ENCODE peak calls at places on chromosomes 11 and 22, in six cellular contexts. One of them, this sample, is unnamed.
A peak's percentile ranks its signal among the peaks of the same experiment; 100 is the strongest.

GRCh38 chr11:11909727-11910126 is 68.0 kb downstream of the USP47 start:
- DNase-seq in T-helper 2 cell: no peak
- DNase-seq in COR-L47: no peak
- DNase-seq in IMR-90: peak; percentile 76
- DNase-seq in iris pigment epithelial cell: peak; percentile 67
- DNase-seq in ovary: no peak
- DNase-seq in this sample: peak; percentile 57

GRCh38 chr11:35549787-35550186 is 24.4 kb upstream of the PAMR1 start:
- DNase-seq in ovary: no peak
- DNase-seq in IMR-90: peak; percentile 99
- DNase-seq in COR-L47: no peak
- DNase-seq in T-helper 2 cell: no peak
- DNase-seq in iris pigment epithelial cell: peak; percentile 99
- DNase-seq in this sample: peak; percentile 97

GRCh38 chr11:128375941-128376340 is 211.4 kb downstream of the ETS1 start:
- DNase-seq in ovary: no peak
- DNase-seq in COR-L47: no peak
- DNase-seq in T-helper 2 cell: peak; percentile 58
- DNase-seq in IMR-90: no peak
- DNase-seq in iris pigment epithelial cell: no peak
- DNase-seq in this sample: no peak

GRCh38 chr22:49269928-49270327 is 557.7 kb downstream of the BRD1 start:
- DNase-seq in iris pigment epithelial cell: no peak
- DNase-seq in COR-L47: no peak
- DNase-seq in ovary: no peak
- DNase-seq in IMR-90: no peak
- DNase-seq in T-helper 2 cell: no peak
- DNase-seq in this sample: no peak

GRCh38 chr11:2775083-2775625 is 75.4 kb upstream of the KCNQ1OT1 start:
- DNase-seq in IMR-90: no peak
- DNase-seq in COR-L47: no peak
- DNase-seq in ovary: peak; percentile 9
- DNase-seq in T-helper 2 cell: peak; percentile 26
- DNase-seq in iris pigment epithelial cell: no peak
- DNase-seq in this sample: no peak

GRCh38 chr11:65854871-65855837 is 2.8 kb downstream of the CFL1 start:
- DNase-seq in COR-L47: no peak
- DNase-seq in iris pigment epithelial cell: no peak
- DNase-seq in IMR-90: no peak
- DNase-seq in T-helper 2 cell: no peak
- DNase-seq in ovary: peak; percentile 19
- DNase-seq in this sample: no peak

GRCh38 chr22:37185646-37186227 is 2.3 kb downstream of the C1QTNF6 start:
- DNase-seq in ovary: no peak
- DNase-seq in COR-L47: no peak
- DNase-seq in IMR-90: no peak
- DNase-seq in iris pigment epithelial cell: no peak
- DNase-seq in T-helper 2 cell: no peak
- DNase-seq in this sample: no peak

GRCh38 chr11:120198787-120199469 is 11.9 kb upstream of the OAF start:
- DNase-seq in T-helper 2 cell: no peak
- DNase-seq in IMR-90: no peak
- DNase-seq in iris pigment epithelial cell: no peak
- DNase-seq in ovary: no peak
- DNase-seq in COR-L47: no peak
- DNase-seq in this sample: no peak

GRCh38 chr11:7444582-7444981 is 40.7 kb upstream of the OLFML1 start:
- DNase-seq in COR-L47: no peak
- DNase-seq in T-helper 2 cell: no peak
- DNase-seq in iris pigment epithelial cell: no peak
- DNase-seq in ovary: no peak
- DNase-seq in IMR-90: no peak
- DNase-seq in this sample: no peak

GRCh38 chr22:21038405-21038804 is 6.0 kb upstream of the SLC7A4 start:
- DNase-seq in IMR-90: peak; percentile 40
- DNase-seq in iris pigment epithelial cell: peak; percentile 44
- DNase-seq in COR-L47: no peak
- DNase-seq in ovary: no peak
- DNase-seq in T-helper 2 cell: no peak
- DNase-seq in this sample: peak; percentile 38

GRCh38 chr11:97614571-97614970 is 1224.8 kb downstream of the JRKL start:
- DNase-seq in ovary: no peak
- DNase-seq in COR-L47: no peak
- DNase-seq in IMR-90: peak; percentile 1
- DNase-seq in iris pigment epithelial cell: peak; percentile 84
- DNase-seq in T-helper 2 cell: no peak
- DNase-seq in this sample: no peak

GRCh38 chr11:72679869-72680268 is 5.6 kb upstream of the PDE2A start:
- DNase-seq in IMR-90: no peak
- DNase-seq in COR-L47: no peak
- DNase-seq in iris pigment epithelial cell: no peak
- DNase-seq in T-helper 2 cell: no peak
- DNase-seq in ovary: no peak
- DNase-seq in this sample: no peak

GRCh38 chr22:35303029-35303624 is 3.4 kb downstream of the TOM1 start:
- DNase-seq in iris pigment epithelial cell: peak; percentile 19
- DNase-seq in COR-L47: no peak
- DNase-seq in ovary: no peak
- DNase-seq in IMR-90: no peak
- DNase-seq in T-helper 2 cell: no peak
- DNase-seq in this sample: peak; percentile 46

GRCh38 chr11:64339754-64340408 is at the start of gene CCDC88B:
- DNase-seq in COR-L47: no peak
- DNase-seq in IMR-90: no peak
- DNase-seq in iris pigment epithelial cell: no peak
- DNase-seq in T-helper 2 cell: peak; percentile 94
- DNase-seq in ovary: no peak
- DNase-seq in this sample: no peak

GRCh38 chr22:48719978-48720661 is 1107.6 kb downstream of the BRD1 start:
- DNase-seq in IMR-90: no peak
- DNase-seq in T-helper 2 cell: no peak
- DNase-seq in iris pigment epithelial cell: no peak
- DNase-seq in ovary: no peak
- DNase-seq in COR-L47: no peak
- DNase-seq in this sample: no peak

GRCh38 chr11:112588252-112588668 is 327.6 kb upstream of the PLET1 start:
- DNase-seq in ovary: peak; percentile 62
- DNase-seq in COR-L47: peak; percentile 87
- DNase-seq in T-helper 2 cell: peak; percentile 59
- DNase-seq in iris pigment epithelial cell: peak; percentile 86
- DNase-seq in IMR-90: peak; percentile 77
- DNase-seq in this sample: peak; percentile 89

GRCh38 chr11:72037554-72038311 is 39.0 kb downstream of the IL18BP start:
- DNase-seq in IMR-90: no peak
- DNase-seq in T-helper 2 cell: no peak
- DNase-seq in iris pigment epithelial cell: peak; percentile 8
- DNase-seq in COR-L47: peak; percentile 53
- DNase-seq in ovary: no peak
- DNase-seq in this sample: peak; percentile 56

GRCh38 chr11:27183672-27184457 is 143.2 kb downstream of the BBOX1 start:
- DNase-seq in ovary: peak; percentile 55
- DNase-seq in COR-L47: peak; percentile 64
- DNase-seq in IMR-90: peak; percentile 72
- DNase-seq in iris pigment epithelial cell: peak; percentile 73
- DNase-seq in T-helper 2 cell: peak; percentile 47
- DNase-seq in this sample: peak; percentile 86

GRCh38 chr11:16791494-16791961 is 53.1 kb downstream of the C11orf58 start:
- DNase-seq in ovary: peak; percentile 27
- DNase-seq in COR-L47: no peak
- DNase-seq in IMR-90: peak; percentile 95
- DNase-seq in iris pigment epithelial cell: peak; percentile 95
- DNase-seq in T-helper 2 cell: no peak
- DNase-seq in this sample: peak; percentile 95

GRCh38 chr11:75800728-75801361 is 14.2 kb upstream of the UVRAG start:
- DNase-seq in COR-L47: no peak
- DNase-seq in ovary: no peak
- DNase-seq in T-helper 2 cell: no peak
- DNase-seq in IMR-90: no peak
- DNase-seq in iris pigment epithelial cell: no peak
- DNase-seq in this sample: no peak

GRCh38 chr11:117193130-117194020 is 5.8 kb upstream of the TAGLN start:
- DNase-seq in COR-L47: no peak
- DNase-seq in iris pigment epithelial cell: no peak
- DNase-seq in IMR-90: no peak
- DNase-seq in ovary: no peak
- DNase-seq in T-helper 2 cell: no peak
- DNase-seq in this sample: no peak

GRCh38 chr11:131912127-131912526 is 541.7 kb downstream of the NTM start:
- DNase-seq in iris pigment epithelial cell: no peak
- DNase-seq in COR-L47: no peak
- DNase-seq in ovary: no peak
- DNase-seq in T-helper 2 cell: no peak
- DNase-seq in IMR-90: no peak
- DNase-seq in this sample: no peak

GRCh38 chr11:94740975-94741707 is 27.0 kb upstream of the AMOTL1 start:
- DNase-seq in COR-L47: peak; percentile 73
- DNase-seq in IMR-90: peak; percentile 69
- DNase-seq in ovary: peak; percentile 30
- DNase-seq in T-helper 2 cell: peak; percentile 30
- DNase-seq in iris pigment epithelial cell: peak; percentile 73
- DNase-seq in this sample: peak; percentile 75

GRCh38 chr22:45429424-45429823 is 15.9 kb downstream of the RIBC2 start:
- DNase-seq in iris pigment epithelial cell: no peak
- DNase-seq in IMR-90: no peak
- DNase-seq in T-helper 2 cell: no peak
- DNase-seq in COR-L47: no peak
- DNase-seq in ovary: peak; percentile 6
- DNase-seq in this sample: no peak

This sample was measured in GM23248.